ENCODE peak calls at places on chromosomes 5 and 9, in seven cellular contexts. Z is body of pancreas; W is GM12865; Y is dorsolateral prefrontal cortex; K is heart left ventricle; A is activated CD8-positive, alpha-beta T cell treated with anti-CD3 and anti-CD28 coated beads for 36 hours; M is AG09309. I is an unnamed sample.

GRCh38 chr5:5063533-5063953 is 76.6 kb upstream of the ADAMTS16 start:
- DNase-seq in Z (no peak), W (peak; percentile 66), Y (no peak), K (no peak), A (no peak), M (no peak), I (no peak)

GRCh38 chr9:120389867-120390266 is 190.1 kb downstream of the CDK5RAP2 start:
- DNase-seq in Z (no peak), W (no peak), Y (no peak), K (no peak), A (no peak), M (no peak), I (no peak)

GRCh38 chr5:111929892-111930291 is 172.9 kb upstream of the NREP start:
- DNase-seq in Z (no peak), W (no peak), Y (no peak), K (no peak), A (no peak), M (peak; percentile 85), I (no peak)

GRCh38 chr5:14902826-14903560 is 31.4 kb upstream of the ANKH start:
- DNase-seq in Z (no peak), W (no peak), Y (no peak), K (no peak), A (no peak), M (no peak), I (no peak)

GRCh38 chr9:69768716-69769115 is 8.9 kb upstream of the PTAR1 start:
- DNase-seq in Z (no peak), W (no peak), Y (no peak), K (no peak), A (no peak), M (no peak), I (no peak)

GRCh38 chr5:109739741-109740140 is 50.0 kb downstream of the MAN2A1 start:
- DNase-seq in Z (no peak), W (no peak), Y (no peak), K (no peak), A (no peak), M (no peak), I (no peak)

GRCh38 chr9:93319992-93320490 is 131.4 kb upstream of the FAM120A start:
- DNase-seq in Z (no peak), W (no peak), Y (no peak), K (no peak), A (no peak), M (no peak), I (no peak)

GRCh38 chr5:96509721-96510383 is 76.8 kb upstream of the PCSK1 start:
- DNase-seq in Z (no peak), W (no peak), Y (no peak), K (no peak), A (no peak), M (peak; percentile 98), I (no peak)

GRCh38 chr5:7886849-7887460 is 18.0 kb downstream of the MTRR start:
- DNase-seq in Z (no peak), W (peak; percentile 29), Y (no peak), K (no peak), A (no peak), M (peak; percentile 46), I (no peak)

GRCh38 chr9:125509476-125509875 is 197.5 kb downstream of the MAPKAP1 start:
- DNase-seq in Z (no peak), W (no peak), Y (no peak), K (peak; percentile 40), A (no peak), M (peak; percentile 82), I (no peak)

GRCh38 chr9:95092321-95093072 is 225.0 kb downstream of the FANCC start:
- DNase-seq in Z (peak; percentile 45), W (no peak), Y (no peak), K (peak; percentile 49), A (peak; percentile 6), M (peak; percentile 77), I (no peak)

GRCh38 chr5:113215401-113216060 is 219.3 kb downstream of the TSSK1B start:
- DNase-seq in Z (no peak), W (no peak), Y (no peak), K (no peak), A (no peak), M (no peak), I (no peak)

DNA sequence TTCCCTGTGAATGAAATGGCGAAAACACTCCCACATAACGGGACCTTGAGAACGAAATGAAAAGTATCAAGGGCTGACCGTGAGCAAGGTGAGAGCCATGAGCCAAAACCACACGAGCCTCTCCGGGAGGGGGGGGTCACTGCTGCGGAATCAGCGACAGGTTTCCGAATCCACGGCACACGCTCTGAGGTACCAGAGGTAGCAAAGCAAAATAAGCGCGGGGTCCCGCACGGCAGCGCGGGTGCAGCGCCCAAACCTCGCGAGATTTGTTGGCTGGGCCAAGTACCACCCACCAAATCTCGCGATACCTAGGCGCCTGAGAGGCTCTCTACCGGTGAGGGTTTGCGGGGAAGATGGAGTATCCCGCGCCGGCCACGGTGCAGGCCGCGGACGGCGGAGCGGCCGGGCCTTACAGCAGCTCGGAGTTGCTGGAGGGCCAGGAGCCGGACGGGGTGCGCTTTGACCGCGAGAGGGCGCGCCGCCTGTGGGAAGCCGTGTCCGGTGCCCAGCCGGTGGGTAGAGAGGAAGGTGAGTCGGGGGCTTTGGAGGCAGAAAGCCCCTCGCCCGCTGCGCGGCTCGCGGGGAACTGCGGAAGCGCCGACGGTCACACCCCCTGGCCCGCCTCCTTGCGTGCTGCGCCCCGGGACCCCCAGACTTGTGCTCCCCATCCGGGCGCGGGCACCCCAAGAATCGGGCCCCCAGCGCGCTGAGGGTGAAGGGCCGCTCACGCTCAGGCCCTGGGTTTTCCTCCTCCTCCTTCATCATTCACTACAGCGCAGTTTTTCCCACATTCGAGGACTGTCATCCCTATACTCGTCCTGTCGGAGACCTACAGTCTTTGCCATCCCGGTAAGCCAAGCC is at the start of gene ZNF346:
- DNase-seq in Z (peak; percentile 96), W (peak; percentile 96), Y (peak; percentile 89), K (peak; percentile 95), A (peak; percentile 95), M (peak; percentile 61), I (peak; percentile 65)
- TF ChIP-seq CTCF in Z (peak; percentile 56), W (peak; percentile 34), Y (peak; percentile 59), K (peak; percentile 65), A (no peak), M (peak; percentile 41), I (peak; percentile 50)

GRCh38 chr5:68460147-68460760 is 244.7 kb downstream of the PIK3R1 start:
- DNase-seq in Z (peak; percentile 27), W (peak; percentile 86), Y (no peak), K (no peak), A (peak; percentile 70), M (no peak), I (no peak)
- TF ChIP-seq CTCF in Z (peak; percentile 43), W (peak; percentile 66), Y (peak; percentile 76), K (peak; percentile 72), A (peak; percentile 86), M (peak; percentile 68), I (peak; percentile 68)

GRCh38 chr5:178205749-178206047 is 1.4 kb downstream of the HNRNPAB start:
- DNase-seq in Z (no peak), W (no peak), Y (no peak), K (peak; percentile 1), A (no peak), M (no peak), I (no peak)

GRCh38 chr5:178206166-178207101 is 2.1 kb downstream of the HNRNPAB start:
- DNase-seq in Z (peak; percentile 4), W (no peak), Y (no peak), K (peak; percentile 27), A (no peak), M (no peak), I (no peak)

GRCh38 chr5:178204205-178205009 is at the start of gene HNRNPAB:
- DNase-seq in Z (peak; percentile 96), W (peak; percentile 98), Y (peak; percentile 96), K (peak; percentile 96), A (peak; percentile 97), M (peak; percentile 91), I (peak; percentile 77)

GRCh38 chr5:178203670-178204204 is 596 bp upstream of the HNRNPAB start:
- DNase-seq in Z (no peak), W (no peak), Y (no peak), K (no peak), A (peak; percentile 52), M (no peak), I (no peak)

DNA sequence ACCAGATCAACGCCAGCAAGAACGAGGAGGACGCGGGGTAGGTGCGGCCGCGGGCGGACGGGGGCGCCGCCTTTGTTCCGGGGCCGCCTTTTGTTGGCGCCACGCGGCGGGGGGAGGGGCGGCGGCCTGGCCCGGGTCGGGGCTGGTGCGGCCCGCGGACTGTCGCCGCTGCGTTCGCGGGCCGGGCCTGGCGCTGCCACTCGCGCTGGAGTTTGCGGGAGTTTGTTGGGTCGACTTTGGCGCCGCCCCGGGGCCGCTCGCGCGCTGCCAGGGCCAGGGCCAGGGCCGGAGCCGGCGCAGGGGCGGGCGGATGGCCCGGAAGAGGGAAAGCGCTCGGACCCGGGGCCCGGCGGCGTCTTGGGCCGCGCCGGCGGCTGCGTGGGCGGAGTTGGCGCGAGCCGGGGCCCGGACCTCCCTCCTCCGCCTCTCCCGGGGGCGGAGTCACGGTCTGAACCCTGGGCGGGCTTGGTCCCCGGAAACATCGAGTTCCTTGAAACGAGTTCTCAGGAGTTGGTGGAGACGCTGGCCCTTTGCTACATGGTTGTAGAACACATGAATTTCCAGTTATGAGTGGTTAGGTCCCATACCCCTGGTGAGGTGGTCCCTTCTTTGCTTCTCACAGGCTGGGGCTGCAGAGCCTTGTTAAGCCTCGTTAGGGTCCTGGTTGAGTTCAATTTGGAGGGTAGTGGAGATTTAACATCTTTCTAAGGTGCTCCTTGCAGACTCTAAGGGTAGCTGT is 846 bp downstream of the HNRNPAB start:
- DNase-seq in Z (peak; percentile 80), W (peak; percentile 89), Y (peak; percentile 48), K (peak; percentile 86), A (peak; percentile 86), M (no peak), I (no peak)
- TF ChIP-seq CTCF in Z (no peak), W (no peak), Y (no peak), K (no peak), A (no peak), M (no peak), I (no peak)

DNA sequence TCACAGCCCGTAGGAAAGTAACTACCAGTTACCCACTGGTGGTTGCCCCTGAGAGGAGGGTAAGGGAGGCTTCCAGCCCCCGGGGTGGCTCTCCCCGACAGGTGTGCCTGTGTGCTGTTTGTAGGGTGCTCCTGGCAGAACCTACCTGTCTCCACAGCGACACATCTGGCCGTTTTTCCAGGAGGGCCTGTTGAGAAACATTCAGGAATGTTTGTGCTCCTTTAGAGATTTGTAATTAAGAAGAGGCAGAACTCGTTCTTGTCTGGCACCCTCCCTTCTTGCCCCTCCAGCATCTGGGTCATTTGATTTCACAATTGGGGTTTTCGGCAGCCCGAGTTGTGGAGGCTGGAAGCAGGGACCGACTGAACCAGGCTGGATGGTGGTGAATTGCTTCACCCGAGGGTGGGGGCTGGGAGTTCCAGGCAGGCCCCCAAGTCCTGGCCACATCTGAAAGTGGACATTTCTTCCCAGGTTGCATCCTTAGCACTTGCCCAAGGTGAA is 74.2 kb downstream of the WWC1 start:
- DNase-seq in Z (peak; percentile 75), W (no peak), Y (peak; percentile 19), K (no peak), A (no peak), M (peak; percentile 29), I (no peak)
- TF ChIP-seq CTCF in Z (peak; percentile 53), W (no peak), Y (no peak), K (no peak), A (no peak), M (peak; percentile 31), I (no peak)

GRCh38 chr5:57696005-57696755 is 213.6 kb upstream of the ACTBL2 start:
- DNase-seq in Z (no peak), W (no peak), Y (no peak), K (no peak), A (no peak), M (no peak), I (no peak)
- TF ChIP-seq CTCF in Z (no peak), W (no peak), Y (no peak), K (no peak), A (no peak), M (no peak), I (no peak)